ENCODE peak calls at places on chromosomes 11 and 22, in seven cellular contexts. J is HCT116, S is uterus, N is GM23338, L is stomach, V is fibroblast of lung, T is DND-41. A is an unnamed sample.

GRCh38 chr11:26841818-26842457 is 120.1 kb upstream of the SLC5A12 start:
- DNase-seq in J (no peak), S (no peak), N (no peak), L (no peak), V (peak; percentile 88), T (no peak), A (no peak)

GRCh38 chr11:79931692-79932091 is 490.9 kb upstream of the TENM4 start:
- DNase-seq in J (no peak), S (no peak), N (no peak), L (no peak), V (no peak), T (no peak), A (no peak)

GRCh38 chr11:17765381-17766359 is 31.1 kb downstream of the KCNC1 start:
- DNase-seq in J (no peak), S (no peak), N (peak; percentile 63), L (no peak), V (peak; percentile 52), T (no peak), A (no peak)

GRCh38 chr11:67420646-67421420 is 5.4 kb downstream of the CARNS1 start:
- DNase-seq in J (peak; percentile 81), S (peak; percentile 96), N (peak; percentile 96), L (peak; percentile 99), V (peak; percentile 84), T (peak; percentile 98), A (peak; percentile 97)

GRCh38 chr11:72037554-72038311 is 39.0 kb downstream of the IL18BP start:
- DNase-seq in J (no peak), S (peak; percentile 32), N (no peak), L (no peak), V (no peak), T (peak; percentile 24), A (no peak)

GRCh38 chr11:6505577-6506240 is 8.6 kb downstream of the DNHD1 start:
- DNase-seq in J (peak; percentile 40), S (no peak), N (peak; percentile 76), L (no peak), V (peak; percentile 82), T (peak; percentile 15), A (no peak)

GRCh38 chr22:27393371-27393770 is 408.2 kb downstream of the MN1 start:
- DNase-seq in J (no peak), S (no peak), N (no peak), L (no peak), V (no peak), T (no peak), A (peak; percentile 25)

GRCh38 chr11:79147731-79148130 is 293.1 kb downstream of the TENM4 start:
- DNase-seq in J (no peak), S (no peak), N (no peak), L (no peak), V (no peak), T (no peak), A (no peak)

GRCh38 chr11:113162590-113162961 is 151.8 kb upstream of the TTC12 start:
- DNase-seq in J (no peak), S (no peak), N (no peak), L (peak; percentile 50), V (peak; percentile 23), T (no peak), A (no peak)

GRCh38 chr11:11170352-11171084 is 182.5 kb downstream of the CSNK2A3 start:
- DNase-seq in J (no peak), S (no peak), N (no peak), L (no peak), V (no peak), T (no peak), A (no peak)

GRCh38 chr11:19315511-19315910 is 74.8 kb upstream of the E2F8 start:
- DNase-seq in J (no peak), S (no peak), N (no peak), L (no peak), V (no peak), T (no peak), A (no peak)

GRCh38 chr22:45207981-45208664 is 32.6 kb downstream of the KIAA0930 start:
- DNase-seq in J (no peak), S (no peak), N (no peak), L (no peak), V (peak; percentile 79), T (no peak), A (no peak)

GRCh38 chr22:40276877-40277823 is 69.2 kb upstream of the ADSL start:
- DNase-seq in J (no peak), S (no peak), N (no peak), L (no peak), V (peak; percentile 60), T (no peak), A (peak; percentile 73)

GRCh38 chr11:105177658-105178057 is 38.1 kb upstream of the CARD18 start:
- DNase-seq in J (no peak), S (no peak), N (no peak), L (no peak), V (peak; percentile 89), T (no peak), A (no peak)

GRCh38 chr11:47185305-47186075 is 744 bp downstream of the PACSIN3 start:
- DNase-seq in J (no peak), S (peak; percentile 67), N (peak; percentile 97), L (peak; percentile 70), V (peak; percentile 58), T (no peak), A (no peak)

GRCh38 chr22:45102896-45103420 is 60.8 kb upstream of the NUP50 start:
- DNase-seq in J (no peak), S (no peak), N (no peak), L (no peak), V (no peak), T (no peak), A (no peak)

GRCh38 chr11:47577460-47578041 is 1.2 kb downstream of the KBTBD4 start:
- DNase-seq in J (no peak), S (no peak), N (no peak), L (no peak), V (no peak), T (no peak), A (no peak)

GRCh38 chr11:96205460-96205809 is 137.6 kb downstream of the MAML2 start:
- DNase-seq in J (no peak), S (no peak), N (no peak), L (no peak), V (no peak), T (no peak), A (no peak)

GRCh38 chr11:96211433-96211832 is 131.6 kb downstream of the MAML2 start:
- DNase-seq in J (no peak), S (no peak), N (no peak), L (no peak), V (no peak), T (no peak), A (no peak)

GRCh38 chr11:96204366-96204659 is 138.7 kb downstream of the MAML2 start:
- DNase-seq in J (no peak), S (no peak), N (no peak), L (no peak), V (no peak), T (no peak), A (no peak)

GRCh38 chr11:96204721-96205459 is 138.1 kb downstream of the MAML2 start:
- DNase-seq in J (no peak), S (no peak), N (no peak), L (no peak), V (no peak), T (no peak), A (no peak)

DNA sequence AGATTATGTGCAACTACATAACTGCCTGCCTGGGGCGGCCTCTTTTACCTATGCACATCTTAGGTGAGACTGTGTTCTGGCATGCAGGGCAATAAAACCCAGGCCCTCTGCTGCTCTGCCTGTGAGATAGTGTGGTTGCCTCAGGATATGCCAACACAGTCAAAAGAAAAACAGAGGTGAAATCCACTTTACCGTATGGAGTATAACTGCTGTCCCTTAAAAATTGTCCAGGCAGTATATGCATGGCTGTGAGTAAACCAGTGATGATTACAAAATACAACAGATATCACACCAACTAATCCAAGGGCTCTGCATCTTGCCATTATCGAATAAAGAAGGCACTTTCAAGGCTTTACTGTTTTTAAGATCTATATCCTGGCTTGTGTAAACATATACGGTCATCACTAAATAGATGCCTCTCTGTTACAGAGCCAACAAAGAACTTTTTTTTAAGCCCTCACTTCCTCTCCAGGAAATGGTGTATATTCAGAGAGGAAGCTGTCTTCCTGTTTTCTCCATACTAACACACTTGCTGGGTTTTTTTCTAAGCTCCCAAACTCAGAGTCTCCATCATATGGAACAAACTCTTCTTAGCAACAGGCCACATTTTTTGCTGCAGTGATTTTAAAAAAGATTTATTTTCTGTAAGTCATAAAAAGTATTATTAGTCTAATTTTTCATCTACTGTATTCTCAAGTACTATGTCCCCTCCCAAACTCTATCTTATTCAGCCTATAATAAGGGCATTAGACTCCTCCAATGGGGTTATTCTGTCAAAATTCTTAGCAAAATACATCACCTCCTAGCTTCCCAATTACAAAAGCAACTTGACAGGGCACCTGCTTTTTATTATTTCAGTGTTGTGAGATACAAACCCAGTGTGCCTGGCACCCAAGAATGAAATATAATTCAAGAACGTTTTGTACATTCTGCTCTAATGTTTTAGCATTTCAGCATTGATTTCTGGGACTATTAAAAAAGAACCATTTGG is 135.2 kb downstream of the MAML2 start:
- DNase-seq in J (no peak), S (no peak), N (no peak), L (no peak), V (no peak), T (peak; percentile 41), A (no peak)
- H3K27ac ChIP-seq in J (no peak overlapping the region), S (peak overlapping the region; percentile 61), N (no peak overlapping the region), L (peak overlapping the region; percentile 39), V (no peak overlapping the region), T (peak overlapping the region; percentile 79), A (no peak overlapping the region)

GRCh38 chr11:110015695-110016094 is 77.5 kb upstream of the ZC3H12C start:
- DNase-seq in J (no peak), S (no peak), N (no peak), L (no peak), V (no peak), T (no peak), A (no peak)

DNA sequence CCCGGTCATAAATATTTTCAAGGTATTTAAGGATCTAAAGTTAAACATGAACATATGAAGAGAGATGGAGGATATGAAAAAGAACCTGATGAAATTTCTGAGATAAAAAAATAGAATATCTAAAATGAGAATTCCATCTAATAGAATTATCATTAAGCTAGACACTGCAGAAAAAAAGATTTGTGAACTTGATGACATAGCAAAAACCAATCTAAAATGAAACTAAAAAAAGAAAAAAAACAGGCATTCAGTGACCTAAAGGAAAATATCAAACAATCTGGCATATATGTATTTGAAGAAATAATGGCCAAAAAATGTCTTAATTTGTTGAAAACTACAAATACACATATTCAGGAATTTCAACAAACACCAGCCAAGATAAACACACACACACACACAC is 81.6 kb upstream of the ZC3H12C start:
- DNase-seq in J (no peak), S (no peak), N (no peak), L (no peak), V (no peak), T (no peak), A (no peak)
- H3K27me3 ChIP-seq in J (no peaks in the 10 kb centered on the region), S (no peaks in the 10 kb centered on the region), N (no peaks in the 10 kb centered on the region), L (no peaks in the 10 kb centered on the region), V (no peaks in the 10 kb centered on the region), T (no peaks in the 10 kb centered on the region), A (no peaks in the 10 kb centered on the region)

GRCh38 chr11:73759520-73760065 is 1.3 kb downstream of the RAB6A start:
- DNase-seq in J (no peak), S (no peak), N (peak; percentile 14), L (no peak), V (peak; percentile 34), T (no peak), A (no peak)
- TF ChIP-seq CTCF in J (no peak), S (peak; percentile 16), N (peak; percentile 9), L (no peak), V (no peak), T (no peak), A (peak; percentile 17)

DNA sequence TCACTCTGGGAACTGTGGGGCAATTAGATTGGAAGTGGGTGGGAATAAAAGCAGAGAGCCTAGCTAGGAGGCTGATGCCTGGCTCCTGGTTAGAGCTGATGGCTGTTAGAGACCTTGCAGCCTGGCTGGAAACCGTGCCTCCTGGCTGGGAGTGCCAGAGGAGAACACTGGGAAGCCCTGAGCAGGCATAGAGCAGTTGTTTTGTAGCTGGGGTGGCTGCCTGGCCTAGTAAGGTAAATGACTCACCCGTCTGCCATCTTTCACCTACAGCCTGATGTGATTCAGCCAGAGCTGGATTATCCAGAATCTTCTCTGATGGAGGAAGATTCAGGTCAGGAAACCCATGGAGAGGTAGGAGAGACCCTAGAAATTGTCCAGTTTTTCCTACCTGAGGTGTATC is 6.1 kb downstream of the UQCR10 start:
- DNase-seq in J (peak; percentile 36), S (no peak), N (no peak), L (no peak), V (peak; percentile 78), T (no peak), A (no peak)
- H3K27ac ChIP-seq in J (peak overlapping the region; percentile 73), S (no peak overlapping the region), N (no peak overlapping the region), L (no peak overlapping the region), V (peak overlapping the region; percentile 11), T (no peak overlapping the region), A (no peak overlapping the region)